ENCODE peak calls at places on chromosome 7, in ten cellular contexts. O is heart right ventricle, R is tibial artery, K is IMR-90, W is DND-41, P is AG04449, T is HepG2, M is transverse colon, Z is heart left ventricle, Y is spleen. A is an unnamed sample.

GRCh38 chr7:141156446-141156845 is 82.6 kb downstream of the TMEM178B start:
- DNase-seq in O (no peak), R (no peak), Z (no peak), T (no peak), Y (no peak), M (no peak), W (no peak), K (no peak), P (no peak), A (no peak)

GRCh38 chr7:158315326-158315725 is 272.3 kb downstream of the PTPRN2 start:
- DNase-seq in Z (no peak), W (no peak), P (no peak), Y (no peak), K (no peak), M (no peak), R (no peak), O (no peak), T (no peak), A (no peak)

GRCh38 chr7:17640730-17641377 is 299.4 kb downstream of the SNX13 start:
- DNase-seq in P (no peak), W (peak; percentile 25), Y (no peak), K (peak; percentile 31), M (no peak), O (no peak), T (peak; percentile 28), Z (no peak), R (no peak), A (no peak)

GRCh38 chr7:1140481-1141104 is 19.4 kb downstream of the ZFAND2A start:
- DNase-seq in P (no peak), O (no peak), W (no peak), K (no peak), Y (peak; percentile 63), Z (no peak), M (no peak), T (no peak), R (no peak), A (no peak)

GRCh38 chr7:50731703-50732582 is 50.8 kb downstream of the GRB10 start:
- DNase-seq in R (no peak), T (no peak), M (no peak), W (no peak), K (no peak), P (no peak), Z (no peak), Y (peak; percentile 43), O (no peak), A (no peak)

GRCh38 chr7:139731802-139732470 is 45.9 kb downstream of the HIPK2 start:
- DNase-seq in M (peak; percentile 89), R (peak; percentile 98), T (peak; percentile 80), O (peak; percentile 76), Y (no peak), P (no peak), K (peak; percentile 83), W (no peak), Z (peak; percentile 84), A (peak; percentile 96)

GRCh38 chr7:128869138-128869943 is 6.7 kb downstream of the ATP6V1F start:
- DNase-seq in R (no peak), P (no peak), M (peak; percentile 74), T (no peak), Z (peak; percentile 83), W (peak; percentile 34), O (peak; percentile 62), Y (peak; percentile 86), K (peak; percentile 23), A (no peak)

GRCh38 chr7:30559566-30559965 is 35.1 kb upstream of the GARS1 start:
- DNase-seq in W (no peak), Z (no peak), M (no peak), P (no peak), Y (no peak), R (no peak), T (no peak), O (no peak), K (no peak), A (no peak)

GRCh38 chr7:134710854-134711624 is 64.4 kb downstream of the BPGM start:
- DNase-seq in T (no peak), Z (no peak), O (no peak), R (no peak), W (no peak), Y (no peak), P (no peak), M (no peak), K (peak; percentile 43), A (no peak)

DNA sequence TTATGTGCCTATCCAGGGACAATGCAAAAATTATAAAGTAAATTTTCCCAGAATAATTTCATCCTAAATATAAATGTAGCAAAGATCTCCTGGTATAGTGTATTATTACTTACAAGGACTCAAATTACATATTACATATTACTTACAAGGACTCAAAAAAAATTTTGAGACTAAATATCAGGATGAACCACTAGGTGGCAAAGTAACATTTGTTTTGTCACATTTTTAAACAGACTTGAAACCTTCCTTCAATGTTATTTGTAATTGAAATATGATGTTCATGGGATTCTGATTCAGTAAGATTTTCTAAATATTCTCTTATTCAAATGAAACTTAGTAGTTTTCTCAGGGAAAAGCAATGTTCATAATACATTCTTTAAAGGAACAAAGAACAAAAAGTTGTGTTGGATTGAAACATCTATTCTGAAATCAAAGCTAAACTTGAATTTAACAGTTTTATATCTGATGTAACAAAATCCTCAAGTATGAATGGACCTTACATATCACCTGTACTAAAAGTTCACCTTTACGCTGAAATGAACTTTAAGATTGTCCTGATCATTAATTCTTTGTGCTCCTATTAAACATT is 74.3 kb upstream of the GNAI1 start:
- DNase-seq in P (no peak), M (no peak), Z (no peak), T (peak; percentile 41), W (no peak), K (peak; percentile 82), Y (no peak), R (no peak), O (no peak), A (no peak)
- TF ChIP-seq CTCF in P (peak; percentile 14), M (peak; percentile 54), Z (peak; percentile 45), T (peak; percentile 30), W (peak; percentile 65), K (peak; percentile 65), Y (peak; percentile 27), R (peak; percentile 44), O (peak; percentile 55), A (peak; percentile 44)

GRCh38 chr7:142463401-142463850 is 205.6 kb upstream of the PRSS58 start:
- DNase-seq in K (no peak), R (no peak), T (no peak), P (no peak), M (no peak), W (peak; percentile 64), Y (no peak), Z (no peak), O (no peak), A (no peak)
- H3K4me3 ChIP-seq in K (no peak overlapping the region), R (no peak overlapping the region), T (no peak overlapping the region), P (no peak overlapping the region), M (no peak overlapping the region), W (peak overlapping the region; percentile 10), Y (no peak overlapping the region), Z (no peak overlapping the region), O (no peak overlapping the region), A (no peak overlapping the region)

DNA sequence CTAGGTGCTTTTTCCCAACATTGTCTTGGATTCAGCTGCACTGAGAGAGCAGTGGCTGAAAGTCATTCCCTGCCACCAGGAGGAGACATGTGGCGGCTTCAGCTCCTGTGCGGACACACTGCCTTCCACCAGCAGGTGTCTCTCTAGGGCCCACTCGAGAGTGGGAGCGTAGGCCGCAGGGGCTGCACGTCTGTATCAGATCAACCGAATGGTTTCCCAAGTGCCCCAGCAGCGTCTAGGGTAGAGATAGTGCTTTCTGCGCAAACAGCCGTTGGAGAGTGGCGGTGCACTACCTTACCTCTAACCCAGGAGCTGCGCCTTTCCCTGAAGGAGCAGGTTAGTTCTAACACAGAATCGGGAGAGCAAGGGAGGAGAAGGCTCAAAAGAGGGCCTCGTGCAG is 31.7 kb downstream of the PAPOLB start:
- DNase-seq in K (peak; percentile 57), Z (peak; percentile 84), O (peak; percentile 72), R (no peak), M (peak; percentile 53), P (no peak), W (peak; percentile 66), T (peak; percentile 78), Y (no peak), A (no peak)
- TF ChIP-seq CTCF in K (peak; percentile 81), Z (peak; percentile 83), O (peak; percentile 64), R (peak; percentile 62), M (peak; percentile 71), P (peak; percentile 87), W (peak; percentile 87), T (peak; percentile 100), Y (peak; percentile 87), A (no peak)

GRCh38 chr7:27605283-27605682 is 57.4 kb downstream of the HIBADH start:
- DNase-seq in K (no peak), P (no peak), W (no peak), Z (no peak), O (no peak), T (no peak), R (no peak), Y (no peak), M (no peak), A (no peak)
- H3K4me3 ChIP-seq in K (no peak overlapping the region), P (no peak overlapping the region), W (no peak overlapping the region), Z (no peak overlapping the region), O (no peak overlapping the region), T (peak overlapping the region; percentile 38), R (no peak overlapping the region), Y (no peak overlapping the region), M (no peak overlapping the region), A (no peak overlapping the region)

GRCh38 chr7:132846086-132846485 is 235.8 kb downstream of the CHCHD3 start:
- DNase-seq in K (no peak), Y (no peak), T (no peak), P (no peak), R (no peak), W (no peak), M (no peak), O (no peak), Z (no peak), A (no peak)

GRCh38 chr7:132838313-132838712 is 243.6 kb downstream of the CHCHD3 start:
- DNase-seq in K (no peak), W (no peak), O (no peak), R (no peak), M (no peak), T (no peak), P (no peak), Z (no peak), Y (no peak), A (no peak)

GRCh38 chr7:132837529-132837928 is 244.4 kb downstream of the CHCHD3 start:
- DNase-seq in Z (no peak), M (no peak), W (no peak), P (no peak), R (no peak), K (no peak), T (no peak), O (no peak), Y (no peak), A (no peak)

GRCh38 chr7:132840197-132840596 is 241.7 kb downstream of the CHCHD3 start:
- DNase-seq in T (no peak), R (no peak), M (no peak), W (no peak), O (no peak), P (no peak), K (no peak), Z (no peak), Y (no peak), A (no peak)

GRCh38 chr7:132842478-132842877 is 239.4 kb downstream of the CHCHD3 start:
- DNase-seq in T (no peak), Y (no peak), M (no peak), O (no peak), P (no peak), R (no peak), W (no peak), Z (no peak), K (no peak), A (no peak)
- TF ChIP-seq CTCF in T (no peak), Y (no peak), M (no peak), O (no peak), P (no peak), R (no peak), W (no peak), Z (no peak), K (no peak), A (no peak)

A was measured in coronary artery.